ENCODE peak calls at places on chromosomes 3 and 15, in ten cellular contexts. K is psoas muscle, V is K562, A is cardiac fibroblast, Z is mammary epithelial cell, H is MM.1S, W is mesendoderm, P is ovary, E is A549, Y is GM23248. G is an unnamed sample.

GRCh38 chr3:101038880-101039279 is 45.7 kb upstream of the ABI3BP start:
- DNase-seq in V (no peak), Y (peak), P (no peak), A (no peak), Z (no peak), W (no peak), H (no peak), K (no peak), E (no peak), G (peak)

GRCh38 chr3:22372292-22372949 is 621.4 kb upstream of the ZNF385D start:
- DNase-seq in W (peak), K (no peak), A (no peak), P (peak), Z (no peak), V (no peak), E (no peak), H (no peak), Y (peak), G (no peak)

GRCh38 chr3:37536033-37536432 is 325.6 kb upstream of the CTDSPL start:
- DNase-seq in W (no peak), E (no peak), V (no peak), H (no peak), A (no peak), Z (no peak), P (no peak), K (no peak), Y (peak), G (no peak)

GRCh38 chr15:67253103-67253502 is 1.4 kb downstream of the AAGAB start:
- DNase-seq in A (no peak), K (no peak), V (no peak), E (no peak), Y (no peak), H (no peak), W (no peak), P (no peak), Z (no peak), G (no peak)

GRCh38 chr15:71115567-71116351 is 488 bp downstream of the THSD4 start:
- DNase-seq in Y (peak), Z (peak), P (peak), V (no peak), A (peak), H (peak), K (peak), W (peak), E (peak), G (peak)

GRCh38 chr3:60250810-60251209 is 1000.4 kb downstream of the FHIT start:
- DNase-seq in P (no peak), A (no peak), H (no peak), K (no peak), Z (no peak), W (no peak), E (no peak), V (no peak), Y (no peak), G (no peak)

GRCh38 chr3:70926835-70927234 is 614.4 kb upstream of the MDFIC2 start:
- DNase-seq in W (no peak), E (no peak), K (no peak), A (no peak), H (no peak), V (no peak), Z (no peak), Y (no peak), P (no peak), G (no peak)

GRCh38 chr3:184583345-184584000 is 21.9 kb downstream of the EPHB3 start:
- DNase-seq in A (peak), V (no peak), Z (no peak), E (no peak), H (no peak), K (peak), P (peak), W (no peak), Y (peak), G (no peak)

GRCh38 chr3:146747928-146748327 is 142.8 kb upstream of the PLSCR5 start:
- DNase-seq in Z (peak), Y (peak), E (no peak), V (no peak), A (peak), H (no peak), W (peak), P (no peak), K (no peak), G (peak)

GRCh38 chr3:104787306-104787705 is 579.4 kb upstream of the ALCAM start:
- DNase-seq in E (no peak), W (no peak), H (no peak), P (no peak), Y (no peak), K (no peak), V (no peak), Z (no peak), A (no peak), G (no peak)

GRCh38 chr15:58442122-58442521 is 10.3 kb downstream of the LIPC start:
- DNase-seq in Y (peak), W (no peak), A (no peak), E (no peak), V (no peak), K (no peak), H (no peak), Z (peak), P (no peak), G (no peak)

GRCh38 chr3:15051531-15051930 is 13.6 kb downstream of the MRPS25 start:
- DNase-seq in P (no peak), W (peak), A (peak), Z (peak), V (peak), E (peak), K (no peak), H (peak), Y (peak), G (peak)

GRCh38 chr15:98289747-98290146 is 329.2 kb downstream of the ARRDC4 start:
- DNase-seq in K (no peak), W (peak), E (no peak), Y (no peak), H (no peak), P (no peak), V (no peak), Z (no peak), A (no peak), G (peak)

GRCh38 chr3:161266731-161267150 is 45.6 kb downstream of the NMD3 start:
- DNase-seq in W (no peak), P (no peak), H (no peak), Z (peak), V (no peak), A (peak), E (no peak), K (no peak), Y (peak), G (peak)

GRCh38 chr3:175605851-175606250 is 746.7 kb downstream of the NAALADL2 start:
- DNase-seq in V (no peak), H (no peak), Z (no peak), W (peak), E (no peak), K (no peak), P (no peak), A (peak), Y (no peak), G (no peak)

GRCh38 chr3:141556034-141556433 is 69.2 kb downstream of the RASA2 start:
- DNase-seq in A (peak), K (no peak), E (no peak), Y (peak), Z (peak), W (no peak), V (no peak), P (no peak), H (no peak), G (no peak)

GRCh38 chr15:50190166-50190570 is 8.2 kb downstream of the SLC27A2 start:
- DNase-seq in W (no peak), E (no peak), Y (no peak), V (no peak), Z (no peak), A (no peak), H (no peak), P (no peak), K (no peak), G (no peak)

GRCh38 chr15:47300596-47300995 is 416.7 kb upstream of the SEMA6D start:
- DNase-seq in K (no peak), H (no peak), Y (no peak), E (no peak), P (no peak), Z (no peak), A (no peak), W (no peak), V (no peak), G (no peak)
- H3K4me3 ChIP-seq in K (no peak), H (no peak), Y (no peak), E (no peak), P (no peak), Z (no peak), A (no peak), W (no peak), V (no peak), G (no peak)

GRCh38 chr3:16286672-16287604 is 21.9 kb downstream of the OXNAD1 start:
- DNase-seq in H (no peak), W (no peak), P (no peak), Y (no peak), E (no peak), V (no peak), K (no peak), A (peak), Z (no peak), G (no peak)
- H3K4me3 ChIP-seq in H (no peak), W (no peak), P (no peak), Y (no peak), E (no peak), V (no peak), K (no peak), A (no peak), Z (no peak), G (no peak)

DNA sequence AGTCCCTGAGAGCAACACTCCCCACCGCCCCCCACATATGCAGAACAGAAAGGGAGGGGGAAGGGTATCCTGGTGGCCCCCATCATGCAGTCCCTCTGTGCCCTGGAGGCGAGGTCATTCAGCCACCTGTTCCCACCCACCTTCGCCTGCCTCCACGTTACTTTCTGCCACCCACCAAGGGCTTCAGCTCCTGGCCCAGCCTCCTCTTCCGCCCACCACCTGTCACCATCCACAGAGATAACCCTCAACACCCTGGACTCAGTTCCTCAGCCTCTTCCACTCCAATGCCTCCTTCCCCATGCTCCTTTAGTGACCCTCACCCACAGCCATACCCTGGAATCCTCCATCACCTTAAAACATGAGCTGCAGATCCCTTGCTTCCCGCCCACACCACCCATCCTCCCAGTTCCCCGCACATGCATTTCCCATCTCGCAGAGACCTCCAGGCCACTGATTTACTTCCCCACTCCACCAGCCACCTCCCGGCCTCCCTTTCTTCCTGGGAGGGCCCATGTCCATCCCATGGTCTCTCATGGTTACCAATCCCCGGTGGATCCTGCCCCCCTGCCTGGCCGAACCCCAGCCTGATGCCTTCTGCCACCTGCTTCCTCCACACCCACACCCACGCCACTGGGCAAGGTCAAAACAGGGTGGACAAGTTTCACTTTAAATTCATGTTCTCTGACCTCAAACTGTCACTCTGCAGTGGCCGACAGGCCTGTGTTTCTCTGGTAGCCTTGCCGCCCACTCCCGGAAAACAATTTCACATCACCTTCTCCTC is 18.2 kb downstream of the HOMER2 start:
- DNase-seq in H (no peak), A (no peak), E (no peak), Z (no peak), P (no peak), Y (no peak), K (no peak), V (no peak), W (no peak), G (no peak)
- H3K4me3 ChIP-seq in H (no peak), A (no peak), E (no peak), Z (no peak), P (no peak), Y (no peak), K (no peak), V (no peak), W (no peak), G (no peak)

GRCh38 chr3:56796996-56797395 is 4.8 kb downstream of the ARHGEF3 start:
- DNase-seq in E (no peak), V (no peak), Y (no peak), W (no peak), K (no peak), A (no peak), H (no peak), Z (no peak), P (no peak), G (no peak)

GRCh38 chr3:56801597-56802410 is at the start of gene ARHGEF3:
- DNase-seq in V (peak), Z (peak), A (peak), P (peak), E (peak), Y (peak), W (peak), H (peak), K (peak), G (peak)

GRCh38 chr3:56800373-56801150 is 1.2 kb downstream of the ARHGEF3 start:
- DNase-seq in V (no peak), P (no peak), H (peak), E (no peak), Y (no peak), Z (peak), K (no peak), W (no peak), A (no peak), G (no peak)

GRCh38 chr3:56801151-56801596 is 575 bp downstream of the ARHGEF3 start:
- DNase-seq in Y (no peak), P (peak), V (no peak), K (no peak), Z (peak), A (no peak), E (no peak), H (peak), W (no peak), G (no peak)

DNA sequence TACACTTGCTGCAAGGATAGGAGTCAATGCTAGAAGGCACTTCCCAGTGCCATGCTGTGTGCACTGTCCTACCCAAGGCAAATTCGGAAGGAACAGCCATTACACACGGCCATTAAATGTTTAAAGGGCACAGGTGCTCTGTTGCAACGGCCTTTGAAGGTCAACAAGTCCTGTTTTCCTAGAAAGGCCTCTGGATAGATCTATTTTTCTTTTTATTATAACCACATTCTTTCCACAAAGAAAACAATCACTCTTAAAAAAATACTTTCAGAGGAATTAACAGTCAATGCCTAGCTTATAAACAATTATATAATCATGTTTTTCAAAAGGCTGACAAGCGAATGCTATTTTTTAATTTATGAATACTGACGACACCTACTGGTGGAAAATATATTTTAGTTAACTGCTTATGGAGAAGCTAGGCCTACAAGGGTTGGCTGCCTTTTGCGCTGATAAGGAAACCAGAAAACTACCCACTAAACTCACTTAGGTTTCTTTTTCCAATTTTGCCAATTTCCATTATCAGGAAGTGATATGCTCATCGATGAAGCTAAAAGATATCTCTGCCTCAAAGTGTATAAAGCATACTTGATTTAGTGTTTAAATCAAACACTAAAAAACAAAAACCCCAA is 2.4 kb downstream of the ARHGEF3 start:
- DNase-seq in V (peak), Y (peak), E (peak), K (no peak), P (no peak), W (peak), Z (peak), H (peak), A (peak), G (peak)
- H3K4me3 ChIP-seq in V (no peak), Y (no peak), E (no peak), K (peak), P (peak), W (no peak), Z (peak), H (peak), A (peak), G (no peak)

GRCh38 chr3:187024561-187025226 is 94.4 kb downstream of the ST6GAL1 start:
- DNase-seq in V (no peak), E (no peak), A (no peak), Z (no peak), K (no peak), H (no peak), Y (no peak), P (no peak), W (no peak), G (no peak)

GRCh38 chr3:187025254-187025655 is 94.9 kb downstream of the ST6GAL1 start:
- DNase-seq in W (no peak), P (no peak), V (no peak), A (no peak), E (no peak), H (no peak), Y (no peak), Z (no peak), K (no peak), G (no peak)

GRCh38 chr3:187026321-187026678 is 96.0 kb downstream of the ST6GAL1 start:
- DNase-seq in Y (no peak), Z (no peak), H (no peak), P (no peak), K (no peak), W (no peak), A (no peak), V (no peak), E (no peak), G (no peak)

GRCh38 chr3:187025656-187026320 is 95.5 kb downstream of the ST6GAL1 start:
- DNase-seq in H (no peak), W (peak), Z (no peak), K (no peak), A (no peak), Y (no peak), V (peak), E (no peak), P (no peak), G (no peak)

GRCh38 chr3:187027531-187027936 is 97.2 kb downstream of the ST6GAL1 start:
- DNase-seq in Y (no peak), H (no peak), Z (no peak), E (no peak), V (no peak), A (no peak), K (no peak), W (no peak), P (no peak), G (no peak)
- H3K4me3 ChIP-seq in Y (no peak), H (no peak), Z (no peak), E (no peak), V (no peak), A (no peak), K (no peak), W (no peak), P (no peak), G (no peak)

GRCh38 chr3:43994594-43995077 is 247.1 kb upstream of the TOPAZ1 start:
- DNase-seq in Y (no peak), V (no peak), P (no peak), W (peak), A (no peak), H (no peak), Z (no peak), E (no peak), K (no peak), G (no peak)
- H3K4me3 ChIP-seq in Y (peak), V (no peak), P (no peak), W (no peak), A (peak), H (peak), Z (peak), E (peak), K (peak), G (peak)

GRCh38 chr3:10320320-10320677 is 613 bp downstream of the SEC13 start:
- DNase-seq in Y (peak), H (no peak), K (no peak), V (peak), W (peak), A (no peak), E (no peak), Z (peak), P (no peak), G (no peak)

GRCh38 chr3:10319251-10319650 is 1.7 kb downstream of the SEC13 start:
- DNase-seq in A (no peak), E (no peak), W (no peak), H (no peak), Y (no peak), V (no peak), Z (no peak), P (no peak), K (no peak), G (no peak)

GRCh38 chr3:10319804-10320203 is 1.1 kb downstream of the SEC13 start:
- DNase-seq in W (peak), V (no peak), A (peak), Y (peak), E (no peak), P (no peak), K (no peak), H (no peak), Z (no peak), G (peak)

GRCh38 chr3:10321630-10322354 is 880 bp upstream of the SEC13 start:
- DNase-seq in V (no peak), W (no peak), A (no peak), Z (no peak), Y (no peak), K (no peak), H (no peak), P (no peak), E (no peak), G (no peak)

GRCh38 chr3:10322355-10322715 is 1.4 kb upstream of the SEC13 start:
- DNase-seq in K (no peak), W (peak), E (peak), Y (no peak), A (no peak), H (no peak), Z (peak), P (no peak), V (peak), G (no peak)
- H3K4me3 ChIP-seq in K (no peak), W (no peak), E (no peak), Y (no peak), A (no peak), H (no peak), Z (no peak), P (no peak), V (no peak), G (no peak)

GRCh38 chr3:127753898-127754410 is 68.4 kb downstream of the MGLL start:
- DNase-seq in H (no peak), P (no peak), W (no peak), V (no peak), K (no peak), Z (no peak), A (no peak), E (no peak), Y (no peak), G (no peak)
- H3K4me3 ChIP-seq in H (no peak), P (no peak), W (no peak), V (no peak), K (no peak), Z (no peak), A (no peak), E (no peak), Y (no peak), G (no peak)